ENCODE peak calls at places on chromosomes 6 and 20, in six cellular contexts. D, Y, U, C, G and E are unnamed samples.

GRCh38 chr6:108176281-108177089 is 10.7 kb downstream of the NR2E1 start:
- DNase-seq in D (no peak), Y (no peak), U (no peak), C (no peak), G (no peak), E (no peak)

GRCh38 chr6:90295854-90296345 is 743 bp downstream of the BACH2 start:
- DNase-seq in D (peak; percentile 78), Y (peak; percentile 78), U (peak; percentile 70), C (peak; percentile 75), G (peak; percentile 72), E (peak; percentile 65)

GRCh38 chr20:58743929-58744534 is 51.4 kb downstream of the NPEPL1 start:
- DNase-seq in D (no peak), Y (no peak), U (no peak), C (no peak), G (no peak), E (no peak)

GRCh38 chr6:40417031-40417430 is 170.1 kb downstream of the LRFN2 start:
- DNase-seq in D (no peak), Y (no peak), U (no peak), C (no peak), G (no peak), E (no peak)

GRCh38 chr6:113432729-113433505 is 424.2 kb upstream of the MARCKS start:
- DNase-seq in D (no peak), Y (no peak), U (no peak), C (no peak), G (no peak), E (no peak)

GRCh38 chr6:139271056-139271455 is 20.7 kb downstream of the TXLNB start:
- DNase-seq in D (no peak), Y (no peak), U (peak; percentile 92), C (no peak), G (no peak), E (peak; percentile 46)

GRCh38 chr6:26533532-26533931 is 4.6 kb upstream of the HMGN4 start:
- DNase-seq in D (no peak), Y (no peak), U (no peak), C (no peak), G (no peak), E (no peak)

GRCh38 chr20:6623989-6624388 is 143.5 kb upstream of the BMP2 start:
- DNase-seq in D (no peak), Y (no peak), U (no peak), C (peak; percentile 48), G (no peak), E (peak; percentile 56)

GRCh38 chr20:22690000-22690399 is 105.6 kb upstream of the FOXA2 start:
- DNase-seq in D (no peak), Y (no peak), U (no peak), C (no peak), G (no peak), E (no peak)

GRCh38 chr6:170117111-170117972 is 173.5 kb downstream of the DLL1 start:
- DNase-seq in D (no peak), Y (no peak), U (no peak), C (peak; percentile 25), G (peak; percentile 4), E (no peak)

GRCh38 chr20:62772103-62772611 is 24.1 kb upstream of the MRGBP start:
- DNase-seq in D (no peak), Y (no peak), U (no peak), C (no peak), G (no peak), E (no peak)

GRCh38 chr20:11182715-11183114 is 508.9 kb upstream of the JAG1 start:
- DNase-seq in D (no peak), Y (no peak), U (no peak), C (no peak), G (no peak), E (no peak)

GRCh38 chr6:10418862-10419748 is 4.2 kb upstream of the TFAP2A start:
- DNase-seq in D (peak; percentile 56), Y (no peak), U (peak; percentile 60), C (no peak), G (no peak), E (peak; percentile 88)

GRCh38 chr6:12275084-12275483 is 15.1 kb upstream of the EDN1 start:
- DNase-seq in D (no peak), Y (no peak), U (no peak), C (no peak), G (no peak), E (peak; percentile 75)

GRCh38 chr20:43721429-43722152 is 5.2 kb downstream of the GTSF1L start:
- DNase-seq in D (no peak), Y (peak; percentile 34), U (no peak), C (no peak), G (no peak), E (no peak)

GRCh38 chr20:63944078-63944941 is 11.9 kb downstream of the UCKL1 start:
- DNase-seq in D (no peak), Y (no peak), U (no peak), C (no peak), G (no peak), E (no peak)

GRCh38 chr20:17992224-17992637 is 23.4 kb downstream of the MGME1 start:
- DNase-seq in D (no peak), Y (no peak), U (no peak), C (no peak), G (peak; percentile 22), E (no peak)